ENCODE peak calls at places on chromosomes 13 and 19, in six cellular contexts. One of them, this sample, is unnamed.

GRCh38 chr19:19109601-19110000 is 28.7 kb downstream of the TMEM161A start:
- DNase-seq in cardiac muscle cell: peak
- DNase-seq in choroid plexus epithelial cell: peak
- DNase-seq in foreskin fibroblast: no peak
- DNase-seq in GM06990: no peak
- DNase-seq in GM10248: no peak
- DNase-seq in this sample: no peak

GRCh38 chr13:98385591-98385990 is 191.3 kb downstream of the STK24 start:
- DNase-seq in cardiac muscle cell: no peak
- DNase-seq in choroid plexus epithelial cell: no peak
- DNase-seq in foreskin fibroblast: no peak
- DNase-seq in GM06990: no peak
- DNase-seq in GM10248: no peak
- DNase-seq in this sample: no peak

GRCh38 chr13:106555631-106556328 is 12.2 kb downstream of the ARGLU1 start:
- DNase-seq in cardiac muscle cell: peak
- DNase-seq in choroid plexus epithelial cell: peak
- DNase-seq in foreskin fibroblast: no peak
- DNase-seq in GM06990: no peak
- DNase-seq in GM10248: no peak
- DNase-seq in this sample: no peak

GRCh38 chr13:110044521-110045200 is 258.3 kb upstream of the IRS2 start:
- DNase-seq in cardiac muscle cell: peak
- DNase-seq in choroid plexus epithelial cell: peak
- DNase-seq in foreskin fibroblast: peak
- DNase-seq in GM06990: no peak
- DNase-seq in GM10248: no peak
- DNase-seq in this sample: no peak

GRCh38 chr13:27007166-27007565 is 164.4 kb downstream of the USP12 start:
- DNase-seq in cardiac muscle cell: no peak
- DNase-seq in choroid plexus epithelial cell: no peak
- DNase-seq in foreskin fibroblast: no peak
- DNase-seq in GM06990: no peak
- DNase-seq in GM10248: no peak
- DNase-seq in this sample: no peak

GRCh38 chr13:45511310-45512147 is 46.8 kb downstream of the COG3 start:
- DNase-seq in cardiac muscle cell: peak
- DNase-seq in choroid plexus epithelial cell: peak
- DNase-seq in foreskin fibroblast: peak
- DNase-seq in GM06990: peak
- DNase-seq in GM10248: peak
- DNase-seq in this sample: no peak

GRCh38 chr13:23848639-23849282 is 40.4 kb downstream of the MIPEP start:
- DNase-seq in cardiac muscle cell: no peak
- DNase-seq in choroid plexus epithelial cell: no peak
- DNase-seq in foreskin fibroblast: no peak
- DNase-seq in GM06990: peak
- DNase-seq in GM10248: no peak
- DNase-seq in this sample: no peak

GRCh38 chr19:38728752-38729541 is 15.3 kb downstream of the CAPN12 start:
- DNase-seq in cardiac muscle cell: no peak
- DNase-seq in choroid plexus epithelial cell: no peak
- DNase-seq in foreskin fibroblast: no peak
- DNase-seq in GM06990: no peak
- DNase-seq in GM10248: no peak
- DNase-seq in this sample: no peak

GRCh38 chr19:23222998-23223652 is 27.1 kb downstream of the ZNF724 start:
- DNase-seq in cardiac muscle cell: no peak
- DNase-seq in choroid plexus epithelial cell: no peak
- DNase-seq in foreskin fibroblast: no peak
- DNase-seq in GM06990: no peak
- DNase-seq in GM10248: no peak
- DNase-seq in this sample: no peak

GRCh38 chr13:93963266-93964131 is 516.0 kb downstream of the DCT start:
- DNase-seq in cardiac muscle cell: peak
- DNase-seq in choroid plexus epithelial cell: peak
- DNase-seq in foreskin fibroblast: peak
- DNase-seq in GM06990: no peak
- DNase-seq in GM10248: no peak
- DNase-seq in this sample: no peak

GRCh38 chr13:44142911-44143665 is 230.5 kb upstream of the SERP2 start:
- DNase-seq in cardiac muscle cell: peak
- DNase-seq in choroid plexus epithelial cell: peak
- DNase-seq in foreskin fibroblast: no peak
- DNase-seq in GM06990: no peak
- DNase-seq in GM10248: no peak
- DNase-seq in this sample: no peak

DNA sequence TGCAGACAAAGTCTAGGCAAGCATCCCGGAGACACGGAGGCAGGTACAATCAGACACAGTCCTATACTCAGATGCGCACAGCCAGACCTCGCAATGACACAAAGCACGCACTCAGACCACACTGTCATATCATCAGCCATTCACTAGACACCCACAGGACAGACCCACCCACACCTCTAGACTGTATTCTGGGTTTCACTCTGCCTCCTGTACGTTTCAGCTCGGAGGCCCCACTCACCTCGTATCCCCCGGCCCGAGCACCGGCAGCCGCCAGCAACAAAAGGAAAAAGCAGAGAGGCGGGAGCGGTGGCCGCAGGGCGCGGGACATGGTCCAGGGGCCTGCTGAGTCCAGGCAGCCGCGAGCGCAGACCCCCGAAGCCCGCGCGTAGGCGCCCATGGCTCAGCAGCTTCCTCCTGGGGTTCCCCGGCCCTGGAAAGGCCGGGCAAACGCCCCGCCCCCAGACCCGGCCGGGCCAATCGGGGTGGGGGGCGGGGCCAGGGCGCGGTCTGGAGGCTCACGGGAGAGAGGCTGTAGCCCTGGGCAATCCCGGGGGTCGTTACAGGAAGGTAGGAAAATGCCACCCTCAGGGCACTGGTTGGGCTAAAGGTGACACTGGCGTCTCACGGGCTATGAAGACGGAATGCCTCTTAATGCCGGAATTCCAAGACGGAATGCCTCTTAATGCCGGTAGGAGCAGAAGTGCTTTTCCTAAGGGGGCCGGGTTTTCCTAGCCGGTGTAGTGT is at the start of the genes MAN2B1 and WDR83:
- DNase-seq in cardiac muscle cell: peak
- DNase-seq in choroid plexus epithelial cell: peak
- DNase-seq in foreskin fibroblast: peak
- DNase-seq in GM06990: peak
- DNase-seq in GM10248: peak
- DNase-seq in this sample: peak
- TF ChIP-seq CTCF in cardiac muscle cell: no peak
- TF ChIP-seq CTCF in choroid plexus epithelial cell: no peak
- TF ChIP-seq CTCF in foreskin fibroblast: no peak
- TF ChIP-seq CTCF in GM06990: no peak
- TF ChIP-seq CTCF in GM10248: no peak
- TF ChIP-seq CTCF in this sample: no peak

GRCh38 chr19:16115309-16116039 is 3.8 kb downstream of the RAB8A start:
- DNase-seq in cardiac muscle cell: no peak
- DNase-seq in choroid plexus epithelial cell: no peak
- DNase-seq in foreskin fibroblast: no peak
- DNase-seq in GM06990: no peak
- DNase-seq in GM10248: no peak
- DNase-seq in this sample: no peak

GRCh38 chr19:16116067-16116466 is 4.4 kb downstream of the RAB8A start:
- DNase-seq in cardiac muscle cell: no peak
- DNase-seq in choroid plexus epithelial cell: no peak
- DNase-seq in foreskin fibroblast: no peak
- DNase-seq in GM06990: no peak
- DNase-seq in GM10248: no peak
- DNase-seq in this sample: no peak

GRCh38 chr19:16118489-16119033 is 6.9 kb downstream of the RAB8A start:
- DNase-seq in cardiac muscle cell: no peak
- DNase-seq in choroid plexus epithelial cell: no peak
- DNase-seq in foreskin fibroblast: no peak
- DNase-seq in GM06990: peak
- DNase-seq in GM10248: peak
- DNase-seq in this sample: peak

GRCh38 chr19:16121141-16121540 is 9.5 kb downstream of the RAB8A start:
- DNase-seq in cardiac muscle cell: no peak
- DNase-seq in choroid plexus epithelial cell: no peak
- DNase-seq in foreskin fibroblast: no peak
- DNase-seq in GM06990: no peak
- DNase-seq in GM10248: no peak
- DNase-seq in this sample: no peak

DNA sequence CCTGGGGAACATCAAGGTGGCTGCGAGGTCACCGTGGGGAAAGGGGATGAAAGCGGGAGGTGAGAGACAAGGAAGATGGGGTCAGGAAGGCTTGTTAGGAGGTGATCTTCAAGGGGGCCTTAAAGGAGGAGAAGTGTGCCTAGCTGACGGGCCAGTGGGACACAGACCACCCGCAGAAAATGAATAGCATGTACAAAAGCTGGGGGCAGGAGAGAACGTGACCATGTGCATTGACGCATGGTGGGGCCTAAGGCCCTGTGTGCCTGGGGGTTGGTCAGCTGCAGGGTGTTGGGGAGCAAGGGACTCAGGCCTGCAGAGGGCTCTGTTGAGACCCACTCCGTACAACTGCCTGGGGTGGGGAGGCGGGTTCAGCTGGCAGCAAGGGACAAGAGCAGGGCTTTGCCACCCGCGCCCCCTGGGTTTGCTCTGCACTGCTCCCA is 5.9 kb downstream of the RAB8A start:
- DNase-seq in cardiac muscle cell: no peak
- DNase-seq in choroid plexus epithelial cell: no peak
- DNase-seq in foreskin fibroblast: no peak
- DNase-seq in GM06990: peak
- DNase-seq in GM10248: peak
- DNase-seq in this sample: peak
- TF ChIP-seq CTCF in cardiac muscle cell: no peak
- TF ChIP-seq CTCF in choroid plexus epithelial cell: peak
- TF ChIP-seq CTCF in foreskin fibroblast: peak
- TF ChIP-seq CTCF in GM06990: peak
- TF ChIP-seq CTCF in GM10248: peak
- TF ChIP-seq CTCF in this sample: no peak

GRCh38 chr19:11574689-11575088 is 2.8 kb downstream of the ACP5 start:
- DNase-seq in cardiac muscle cell: no peak
- DNase-seq in choroid plexus epithelial cell: no peak
- DNase-seq in foreskin fibroblast: no peak
- DNase-seq in GM06990: no peak
- DNase-seq in GM10248: no peak
- DNase-seq in this sample: no peak

GRCh38 chr19:11580665-11581418 is 3.4 kb upstream of the ACP5 start:
- DNase-seq in cardiac muscle cell: peak
- DNase-seq in choroid plexus epithelial cell: peak
- DNase-seq in foreskin fibroblast: no peak
- DNase-seq in GM06990: no peak
- DNase-seq in GM10248: no peak
- DNase-seq in this sample: no peak

GRCh38 chr19:11576186-11576585 is 1.3 kb downstream of the ACP5 start:
- DNase-seq in cardiac muscle cell: no peak
- DNase-seq in choroid plexus epithelial cell: no peak
- DNase-seq in foreskin fibroblast: no peak
- DNase-seq in GM06990: no peak
- DNase-seq in GM10248: no peak
- DNase-seq in this sample: no peak

GRCh38 chr19:11578342-11579142 is 1.1 kb upstream of the ACP5 start:
- DNase-seq in cardiac muscle cell: peak
- DNase-seq in choroid plexus epithelial cell: peak
- DNase-seq in foreskin fibroblast: no peak
- DNase-seq in GM06990: peak
- DNase-seq in GM10248: peak
- DNase-seq in this sample: no peak

GRCh38 chr19:11577451-11578341 is at the start of gene ACP5:
- DNase-seq in cardiac muscle cell: no peak
- DNase-seq in choroid plexus epithelial cell: no peak
- DNase-seq in foreskin fibroblast: no peak
- DNase-seq in GM06990: no peak
- DNase-seq in GM10248: no peak
- DNase-seq in this sample: no peak
- TF ChIP-seq CTCF in cardiac muscle cell: no peak
- TF ChIP-seq CTCF in choroid plexus epithelial cell: no peak
- TF ChIP-seq CTCF in foreskin fibroblast: no peak
- TF ChIP-seq CTCF in GM06990: no peak
- TF ChIP-seq CTCF in GM10248: no peak
- TF ChIP-seq CTCF in this sample: no peak

GRCh38 chr19:51595190-51595589 is 24.1 kb downstream of the ZNF175 start:
- DNase-seq in cardiac muscle cell: no peak
- DNase-seq in choroid plexus epithelial cell: no peak
- DNase-seq in foreskin fibroblast: no peak
- DNase-seq in GM06990: no peak
- DNase-seq in GM10248: no peak
- DNase-seq in this sample: no peak

GRCh38 chr19:51593138-51593890 is 22.2 kb downstream of the ZNF175 start:
- DNase-seq in cardiac muscle cell: no peak
- DNase-seq in choroid plexus epithelial cell: no peak
- DNase-seq in foreskin fibroblast: no peak
- DNase-seq in GM06990: no peak
- DNase-seq in GM10248: no peak
- DNase-seq in this sample: no peak

GRCh38 chr19:51595776-51596175 is 24.7 kb downstream of the ZNF175 start:
- DNase-seq in cardiac muscle cell: no peak
- DNase-seq in choroid plexus epithelial cell: no peak
- DNase-seq in foreskin fibroblast: no peak
- DNase-seq in GM06990: no peak
- DNase-seq in GM10248: no peak
- DNase-seq in this sample: no peak

GRCh38 chr19:51593969-51594773 is 23.1 kb downstream of the ZNF175 start:
- DNase-seq in cardiac muscle cell: peak
- DNase-seq in choroid plexus epithelial cell: peak
- DNase-seq in foreskin fibroblast: peak
- DNase-seq in GM06990: peak
- DNase-seq in GM10248: peak
- DNase-seq in this sample: peak

DNA sequence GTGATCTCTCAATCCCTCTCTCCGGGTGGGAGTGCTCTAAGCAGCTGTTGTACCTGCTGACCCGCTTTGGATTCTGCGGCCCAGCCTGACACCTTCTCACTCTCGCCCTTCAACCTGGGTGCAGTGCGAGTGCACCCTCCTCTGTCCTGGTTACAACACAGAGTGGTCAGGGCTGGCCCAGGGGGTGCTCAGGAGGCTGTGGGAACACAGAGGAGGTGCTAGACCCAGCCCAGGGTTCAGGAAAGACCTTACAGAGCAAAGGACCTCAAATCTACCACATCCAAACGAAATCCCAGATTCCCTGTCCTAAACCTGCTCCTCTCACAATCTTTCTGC is 23.7 kb downstream of the ZNF175 start:
- DNase-seq in cardiac muscle cell: no peak
- DNase-seq in choroid plexus epithelial cell: no peak
- DNase-seq in foreskin fibroblast: no peak
- DNase-seq in GM06990: no peak
- DNase-seq in GM10248: no peak
- DNase-seq in this sample: no peak
- TF ChIP-seq CTCF in cardiac muscle cell: no peak
- TF ChIP-seq CTCF in choroid plexus epithelial cell: no peak
- TF ChIP-seq CTCF in foreskin fibroblast: no peak
- TF ChIP-seq CTCF in GM06990: no peak
- TF ChIP-seq CTCF in GM10248: no peak
- TF ChIP-seq CTCF in this sample: no peak

GRCh38 chr13:62512194-62513141 is 1096.8 kb upstream of the PCDH20 start:
- DNase-seq in cardiac muscle cell: peak
- DNase-seq in choroid plexus epithelial cell: peak
- DNase-seq in foreskin fibroblast: peak
- DNase-seq in GM06990: peak
- DNase-seq in GM10248: peak
- DNase-seq in this sample: no peak
- TF ChIP-seq CTCF in cardiac muscle cell: peak
- TF ChIP-seq CTCF in choroid plexus epithelial cell: peak
- TF ChIP-seq CTCF in foreskin fibroblast: peak
- TF ChIP-seq CTCF in GM06990: peak
- TF ChIP-seq CTCF in GM10248: peak
- TF ChIP-seq CTCF in this sample: no peak